ENCODE peak calls at places on chromosomes 3 and 15, in six cellular contexts. E is trophoblast cell, T is neuronal stem cell, X is IMR-90, D is mesenchymal stem cell, I is mesendoderm. U is an unnamed sample.

GRCh38 chr3:42179110-42179725 is 86.8 kb downstream of the CCK start:
- DNase-seq in E (peak), T (peak), X (peak), D (peak), I (peak), U (peak)

GRCh38 chr15:39404767-39405173 is 176.1 kb upstream of the THBS1 start:
- DNase-seq in E (peak), T (no peak), X (peak), D (peak), I (peak), U (no peak)

GRCh38 chr3:56775931-56776461 is 25.8 kb downstream of the ARHGEF3 start:
- DNase-seq in E (no peak), T (no peak), X (peak), D (peak), I (no peak), U (no peak)

GRCh38 chr3:142097099-142097843 is 52.1 kb downstream of the TFDP2 start:
- DNase-seq in E (no peak), T (no peak), X (no peak), D (no peak), I (no peak), U (no peak)

GRCh38 chr3:8668216-8668615 is 23.6 kb upstream of the SSUH2 start:
- DNase-seq in E (no peak), T (no peak), X (peak), D (no peak), I (no peak), U (no peak)

GRCh38 chr15:74314897-74315438 is 52.5 kb downstream of the CYP11A1 start:
- DNase-seq in E (peak), T (no peak), X (no peak), D (no peak), I (no peak), U (no peak)

GRCh38 chr15:60408438-60409105 is 10.8 kb upstream of the ANXA2 start:
- DNase-seq in E (no peak), T (no peak), X (peak), D (peak), I (no peak), U (no peak)

GRCh38 chr3:170724599-170724998 is 138.7 kb upstream of the SLC7A14 start:
- DNase-seq in E (no peak), T (no peak), X (peak), D (peak), I (peak), U (no peak)

GRCh38 chr3:14811733-14812132 is 7.0 kb upstream of the FGD5 start:
- DNase-seq in E (no peak), T (no peak), X (no peak), D (no peak), I (peak), U (no peak)

GRCh38 chr3:66303556-66303955 is 82.8 kb downstream of the SLC25A26 start:
- DNase-seq in E (no peak), T (no peak), X (no peak), D (no peak), I (no peak), U (no peak)

GRCh38 chr3:197891-198491 is 1.4 kb downstream of the CHL1 start:
- DNase-seq in E (no peak), T (peak), X (no peak), D (no peak), I (peak), U (peak)

GRCh38 chr15:101347454-101347853 is 52.4 kb upstream of the SNRPA1 start:
- DNase-seq in E (no peak), T (no peak), X (no peak), D (no peak), I (no peak), U (no peak)

GRCh38 chr3:64276131-64276530 is 50.9 kb upstream of the PRICKLE2 start:
- DNase-seq in E (no peak), T (no peak), X (no peak), D (no peak), I (no peak), U (no peak)

GRCh38 chr3:117168896-117169295 is 459.3 kb downstream of the TUSC7 start:
- DNase-seq in E (no peak), T (no peak), X (no peak), D (no peak), I (no peak), U (no peak)

GRCh38 chr15:51356147-51356546 is 14.7 kb downstream of the GLDN start:
- DNase-seq in E (no peak), T (no peak), X (no peak), D (no peak), I (no peak), U (no peak)

GRCh38 chr3:46538803-46539442 is 27.2 kb downstream of the LRRC2 start:
- DNase-seq in E (no peak), T (no peak), X (peak), D (peak), I (peak), U (no peak)

GRCh38 chr15:56492786-56493555 is 28.0 kb upstream of the MNS1 start:
- DNase-seq in E (no peak), T (no peak), X (no peak), D (no peak), I (no peak), U (no peak)

GRCh38 chr3:128323206-128324081 is 143.2 kb downstream of the DNAJB8 start:
- DNase-seq in E (no peak), T (no peak), X (no peak), D (no peak), I (no peak), U (peak)

GRCh38 chr3:38121832-38122461 is 15.0 kb downstream of the ACAA1 start:
- DNase-seq in E (no peak), T (no peak), X (no peak), D (no peak), I (no peak), U (no peak)

GRCh38 chr3:112027839-112028238 is 6.7 kb upstream of the TMPRSS7 start:
- DNase-seq in E (no peak), T (no peak), X (no peak), D (no peak), I (no peak), U (no peak)

GRCh38 chr3:49017646-49017977 is 768 bp downstream of the DALRD3 start:
- DNase-seq in E (no peak), T (no peak), X (no peak), D (no peak), I (no peak), U (no peak)

GRCh38 chr15:63076136-63077005 is 33.8 kb downstream of the TPM1 start:
- DNase-seq in E (peak), T (no peak), X (no peak), D (no peak), I (peak), U (peak)

GRCh38 chr15:74642724-74643367 is 27.2 kb downstream of the CLK3 start:
- DNase-seq in E (no peak), T (no peak), X (peak), D (peak), I (peak), U (no peak)

GRCh38 chr15:40554164-40554530 is 10.7 kb downstream of the CCDC32 start:
- DNase-seq in E (no peak), T (no peak), X (no peak), D (no peak), I (peak), U (peak)

GRCh38 chr3:110383356-110383755 is 688.3 kb upstream of the NECTIN3 start:
- DNase-seq in E (no peak), T (no peak), X (peak), D (no peak), I (no peak), U (no peak)

GRCh38 chr15:25246641-25247417 is 192.0 kb downstream of the UBE3A start:
- DNase-seq in E (no peak), T (no peak), X (no peak), D (no peak), I (no peak), U (peak)

GRCh38 chr3:146390006-146390772 is 79.2 kb downstream of the PLSCR2 start:
- DNase-seq in E (no peak), T (no peak), X (no peak), D (no peak), I (no peak), U (no peak)

GRCh38 chr15:63038926-63039673 is 3.4 kb upstream of the TPM1 start:
- DNase-seq in E (peak), T (no peak), X (peak), D (peak), I (no peak), U (no peak)

DNA sequence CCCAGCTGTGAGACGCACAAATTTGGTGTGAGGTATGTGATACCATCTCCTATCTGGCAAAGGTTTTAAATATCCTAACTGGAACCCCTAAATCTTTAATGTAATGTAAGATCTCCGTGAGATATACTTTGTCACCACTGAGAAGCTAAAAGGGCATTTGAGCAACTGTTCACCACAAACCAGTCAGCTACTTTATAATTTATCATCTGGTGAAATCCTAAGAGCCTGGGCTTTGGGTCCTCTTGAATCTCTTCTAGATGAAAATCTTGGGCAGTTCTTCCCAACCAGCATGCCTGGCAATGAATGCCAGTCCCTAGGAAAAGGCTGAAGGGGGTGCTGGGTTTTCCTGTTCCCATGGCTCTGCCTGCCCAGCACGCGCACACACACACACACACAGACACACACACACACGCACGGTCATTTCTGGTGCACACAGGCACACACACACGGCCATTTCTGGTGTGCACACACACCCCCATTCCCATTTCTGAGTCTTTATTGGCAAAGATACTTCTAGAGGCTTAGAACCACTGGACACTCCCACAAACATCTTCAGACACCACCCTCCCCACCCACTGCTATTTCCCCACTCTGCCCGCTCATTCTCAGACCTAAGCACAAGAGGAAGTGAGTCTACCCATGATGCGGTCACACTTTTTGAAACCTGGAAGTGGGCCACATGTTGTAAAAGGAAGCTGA is 72.6 kb downstream of the MYO1E start:
- DNase-seq in E (peak), T (no peak), X (peak), D (peak), I (no peak), U (no peak)
- H4K8ac ChIP-seq in E (no peak), T (no peak), X (peak), D (peak), I (no peak), U (no peak)

DNA sequence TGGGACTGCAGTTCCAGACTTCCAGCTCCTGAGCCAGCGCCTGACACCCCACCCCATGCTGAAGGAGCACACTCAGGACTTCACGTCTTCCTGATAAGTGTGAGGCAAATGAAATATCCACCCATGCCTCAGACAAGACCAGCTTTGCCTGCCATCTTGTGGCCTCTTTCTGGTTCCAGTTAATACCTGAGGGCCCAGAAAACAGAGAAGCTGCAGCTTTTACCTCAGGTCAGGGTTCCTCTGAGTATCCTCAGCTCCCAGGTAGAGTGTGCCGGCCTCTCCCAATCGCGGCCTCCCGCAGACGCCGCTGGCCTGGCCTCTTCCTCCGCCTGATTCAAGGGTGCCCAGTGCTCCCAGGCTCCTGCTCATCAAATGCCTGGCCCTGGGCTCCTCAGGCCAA is 5.1 kb upstream of the KLHL6 start:
- DNase-seq in E (no peak), T (no peak), X (no peak), D (no peak), I (peak), U (peak)
- H4K8ac ChIP-seq in E (no peak), T (no peak), X (no peak), D (no peak), I (no peak), U (no peak)

GRCh38 chr15:80694624-80695098 is 449 bp upstream of the ABHD17C start:
- DNase-seq in E (no peak), T (no peak), X (peak), D (peak), I (peak), U (peak)
- H4K8ac ChIP-seq in E (peak), T (no peak), X (peak), D (peak), I (peak), U (no peak)

DNA sequence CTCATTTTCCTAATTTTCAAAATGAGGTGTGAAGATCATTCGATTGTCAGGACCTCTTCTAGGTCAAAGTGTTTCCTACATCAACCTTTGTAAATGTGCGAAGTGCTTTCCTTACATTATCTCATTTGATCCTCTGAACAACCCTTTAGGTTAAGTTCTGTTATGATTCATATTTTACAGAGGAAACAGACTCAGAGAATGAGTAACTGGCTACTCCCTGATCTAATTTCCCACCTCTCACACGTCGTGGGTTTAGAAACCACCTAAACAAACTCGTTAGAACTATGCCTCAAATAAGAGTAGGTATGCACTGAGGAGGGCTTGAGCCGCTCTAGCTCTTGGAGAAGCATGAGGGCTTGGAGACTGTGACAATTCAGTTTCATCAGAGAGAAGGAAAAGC is 148.6 kb downstream of the CD47 start:
- DNase-seq in E (no peak), T (no peak), X (peak), D (no peak), I (no peak), U (no peak)
- H4K8ac ChIP-seq in E (no peak), T (no peak), X (no peak), D (no peak), I (no peak), U (no peak)

GRCh38 chr3:3800685-3801509 is 1.7 kb downstream of the LRRN1 start:
- DNase-seq in E (no peak), T (peak), X (no peak), D (no peak), I (peak), U (peak)
- H4K8ac ChIP-seq in E (peak), T (no peak), X (no peak), D (no peak), I (no peak), U (no peak)

DNA sequence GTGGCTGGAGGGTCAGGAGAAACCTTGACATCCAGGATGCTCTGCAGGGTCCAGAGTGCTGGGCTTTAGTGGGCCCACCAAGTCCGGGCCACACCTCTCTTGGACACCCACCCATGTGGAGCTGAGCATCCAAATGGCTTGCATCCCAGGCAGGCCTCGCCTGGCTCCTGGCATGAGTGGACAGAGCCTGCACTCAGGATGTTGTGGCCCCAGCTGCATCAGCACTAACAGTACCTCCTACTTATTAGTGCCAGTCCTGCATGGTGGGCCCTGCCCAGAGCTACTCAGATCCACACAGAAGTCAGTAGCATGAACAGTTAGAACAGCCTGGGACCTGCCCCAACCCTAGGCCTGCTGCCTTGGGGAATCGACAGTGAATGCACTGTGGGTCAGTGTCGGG is 42.2 kb upstream of the MRPS22 start:
- DNase-seq in E (no peak), T (no peak), X (no peak), D (no peak), I (no peak), U (no peak)
- H4K8ac ChIP-seq in E (peak), T (no peak), X (peak), D (peak), I (no peak), U (no peak)

GRCh38 chr3:50378757-50379156 is 19.4 kb upstream of the TMEM115 start:
- DNase-seq in E (no peak), T (no peak), X (no peak), D (no peak), I (no peak), U (no peak)
- H4K8ac ChIP-seq in E (no peak), T (no peak), X (no peak), D (no peak), I (no peak), U (no peak)